ENCODE peak calls at places on chromosomes 16 and 17, in five cellular contexts. W, T, K, X and C are unnamed samples.
A peak's percentile ranks its signal among the peaks of the same experiment; 100 is the strongest.

GRCh38 chr17:50199651-50200446 is 1.6 kb downstream of the COL1A1 start:
- DNase-seq in W (peak; percentile 96), T (no peak), K (peak; percentile 64), X (peak; percentile 89), C (no peak)

GRCh38 chr16:76668207-76668725 is 391.1 kb downstream of the CNTNAP4 start:
- DNase-seq in W (peak; percentile 8), T (no peak), K (peak; percentile 25), X (no peak), C (no peak)

GRCh38 chr17:11388061-11388460 is 147.0 kb downstream of the SHISA6 start:
- DNase-seq in W (no peak), T (no peak), K (no peak), X (no peak), C (no peak)

GRCh38 chr17:8029121-8029520 is 9.7 kb upstream of the ALOX15B start:
- DNase-seq in W (no peak), T (no peak), K (no peak), X (no peak), C (no peak)

GRCh38 chr17:7579839-7580630 is 597 bp downstream of the CD68 start:
- DNase-seq in W (no peak), T (no peak), K (no peak), X (no peak), C (no peak)

GRCh38 chr17:7445011-7445927 is at the start of gene CHRNB1:
- DNase-seq in W (peak; percentile 90), T (no peak), K (peak; percentile 85), X (peak; percentile 94), C (peak; percentile 80)

GRCh38 chr17:67585077-67585602 is 132.6 kb upstream of the NOL11 start:
- DNase-seq in W (no peak), T (no peak), K (no peak), X (no peak), C (no peak)

GRCh38 chr17:82458130-82458884 is at the start of gene NARF:
- DNase-seq in W (peak; percentile 95), T (peak; percentile 87), K (peak; percentile 99), X (peak; percentile 100), C (peak; percentile 88)

GRCh38 chr17:49646391-49647255 is 31.3 kb downstream of the SPOP start:
- DNase-seq in W (no peak), T (peak; percentile 45), K (peak; percentile 23), X (no peak), C (no peak)

GRCh38 chr17:38465420-38466345 is 37.4 kb downstream of the ARHGAP23 start:
- DNase-seq in W (peak; percentile 20), T (no peak), K (no peak), X (peak; percentile 68), C (no peak)

GRCh38 chr16:15653227-15653626 is 3.2 kb downstream of the NDE1 start:
- DNase-seq in W (no peak), T (no peak), K (peak; percentile 58), X (no peak), C (no peak)

GRCh38 chr17:69406906-69407305 is 7.6 kb upstream of the MAP2K6 start:
- DNase-seq in W (no peak), T (no peak), K (no peak), X (no peak), C (no peak)

GRCh38 chr17:332558-333322 is 19.9 kb downstream of the RPH3AL start:
- DNase-seq in W (no peak), T (no peak), K (no peak), X (no peak), C (no peak)
- TF ChIP-seq EP300 in W (no peak), T (no peak), K (no peak), X (no peak), C (no peak)

GRCh38 chr17:47847341-47848197 is 3.4 kb downstream of the SP6 start:
- DNase-seq in W (no peak), T (no peak), K (no peak), X (peak; percentile 71), C (peak; percentile 91)
- TF ChIP-seq SIN3A in W (no peak), T (no peak), K (no peak), X (no peak), C (no peak)

GRCh38 chr17:15249487-15249886 is 15.6 kb downstream of the PMP22 start:
- DNase-seq in W (no peak), T (no peak), K (no peak), X (no peak), C (no peak)

GRCh38 chr17:15250459-15250858 is 14.7 kb downstream of the PMP22 start:
- DNase-seq in W (no peak), T (no peak), K (no peak), X (no peak), C (no peak)

GRCh38 chr17:15247891-15248529 is 17.1 kb downstream of the PMP22 start:
- DNase-seq in W (no peak), T (no peak), K (no peak), X (no peak), C (no peak)
- TF ChIP-seq EP300 in W (no peak), T (no peak), K (no peak), X (no peak), C (no peak)

DNA sequence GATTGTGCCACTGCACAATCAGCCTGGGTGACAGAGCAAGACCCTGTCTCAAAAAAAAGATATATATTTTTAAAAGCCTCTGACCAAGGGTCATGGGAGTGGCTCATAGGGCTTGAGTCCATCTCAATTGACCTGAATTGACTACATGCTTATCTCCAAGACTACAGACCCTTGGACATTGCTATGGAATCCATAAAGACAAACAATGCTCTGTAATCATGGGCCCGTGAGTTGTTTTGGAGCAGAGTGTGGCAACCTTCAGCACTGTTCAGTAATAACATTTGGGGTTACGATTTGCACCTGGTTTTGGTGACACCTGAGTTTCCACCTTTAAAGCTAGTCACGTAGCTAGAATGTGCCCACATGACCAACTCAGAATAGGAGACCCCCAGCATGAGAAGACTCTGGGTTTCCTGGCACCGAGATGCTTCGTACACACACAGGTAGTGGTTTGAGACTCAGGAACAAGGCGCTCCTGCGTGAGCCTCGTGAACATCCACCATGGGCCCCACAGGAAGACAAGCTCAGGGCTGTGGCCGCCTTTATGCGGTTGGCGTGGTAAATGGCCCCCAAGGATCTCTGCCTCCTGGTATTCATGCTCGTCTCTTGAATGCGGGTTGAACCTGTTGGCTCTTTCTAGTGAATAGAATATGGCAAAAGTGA is 66.6 kb upstream of the RPH3AL start:
- DNase-seq in W (no peak), T (no peak), K (peak; percentile 80), X (no peak), C (no peak)
- TF ChIP-seq SIN3A in W (no peak), T (no peak), K (no peak), X (no peak), C (no peak)

DNA sequence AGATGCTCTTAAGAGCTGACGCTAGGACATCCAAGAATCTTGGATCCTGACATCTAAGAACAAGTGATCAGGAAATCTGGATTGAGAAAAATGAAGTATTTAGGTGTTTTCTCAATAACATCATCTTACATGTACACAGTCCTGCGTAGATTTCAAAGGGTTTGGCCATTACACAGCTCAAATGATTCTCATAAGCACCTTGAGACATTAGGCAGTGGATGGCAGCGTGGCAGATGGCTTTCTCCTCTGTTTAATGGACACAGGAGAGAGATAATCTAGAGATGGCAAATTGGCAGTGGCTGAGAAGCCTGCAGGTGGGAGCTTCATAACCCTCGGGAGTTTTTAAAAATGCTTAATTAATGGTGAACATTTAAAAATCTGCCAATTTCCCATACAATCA is 137.6 kb downstream of the ZFHX3 start:
- DNase-seq in W (no peak), T (no peak), K (no peak), X (no peak), C (no peak)
- TF ChIP-seq EP300 in W (no peak), T (no peak), K (no peak), X (no peak), C (no peak)

GRCh38 chr16:19609359-19609758 is 53.9 kb downstream of the VPS35L start:
- DNase-seq in W (peak; percentile 26), T (no peak), K (no peak), X (no peak), C (no peak)

GRCh38 chr16:19607610-19608280 is 52.2 kb downstream of the VPS35L start:
- DNase-seq in W (no peak), T (no peak), K (no peak), X (no peak), C (no peak)

GRCh38 chr16:19601083-19601976 is 45.8 kb downstream of the VPS35L start:
- DNase-seq in W (peak; percentile 46), T (no peak), K (peak; percentile 47), X (peak; percentile 47), C (no peak)

GRCh38 chr16:19605701-19606100 is 50.2 kb downstream of the VPS35L start:
- DNase-seq in W (no peak), T (no peak), K (no peak), X (no peak), C (no peak)

DNA sequence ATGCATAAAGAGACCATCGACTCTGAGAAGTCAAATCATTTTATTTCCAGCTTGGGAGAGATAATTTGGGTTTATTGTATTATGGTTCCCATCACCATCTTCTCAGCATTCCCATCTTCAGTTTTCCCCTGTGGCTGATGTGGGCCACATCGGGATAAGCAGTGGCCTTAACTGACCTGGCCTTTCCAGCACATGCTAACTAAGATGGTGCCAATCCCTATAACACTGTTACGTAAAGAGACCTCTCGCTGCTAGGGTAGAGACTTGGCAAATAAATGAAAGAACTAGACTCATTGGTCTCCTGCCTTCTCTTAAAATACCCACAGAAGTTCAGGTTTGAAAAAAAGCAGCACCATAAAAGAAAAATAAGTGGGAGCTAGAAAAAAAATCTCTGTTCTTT is 49.4 kb downstream of the VPS35L start:
- DNase-seq in W (no peak), T (no peak), K (no peak), X (no peak), C (no peak)
- TF ChIP-seq SIN3A in W (no peak), T (no peak), K (no peak), X (no peak), C (no peak)

GRCh38 chr16:54070944-54071343 is 215.6 kb downstream of the IRX3 start:
- DNase-seq in W (no peak), T (peak; percentile 3), K (no peak), X (no peak), C (no peak)

GRCh38 chr16:54073356-54073755 is 213.2 kb downstream of the IRX3 start:
- DNase-seq in W (no peak), T (no peak), K (no peak), X (no peak), C (no peak)

GRCh38 chr16:54071516-54071915 is 215.1 kb downstream of the IRX3 start:
- DNase-seq in W (no peak), T (no peak), K (no peak), X (no peak), C (no peak)

GRCh38 chr16:54069601-54070239 is 216.9 kb downstream of the IRX3 start:
- DNase-seq in W (no peak), T (no peak), K (no peak), X (peak; percentile 24), C (no peak)

DNA sequence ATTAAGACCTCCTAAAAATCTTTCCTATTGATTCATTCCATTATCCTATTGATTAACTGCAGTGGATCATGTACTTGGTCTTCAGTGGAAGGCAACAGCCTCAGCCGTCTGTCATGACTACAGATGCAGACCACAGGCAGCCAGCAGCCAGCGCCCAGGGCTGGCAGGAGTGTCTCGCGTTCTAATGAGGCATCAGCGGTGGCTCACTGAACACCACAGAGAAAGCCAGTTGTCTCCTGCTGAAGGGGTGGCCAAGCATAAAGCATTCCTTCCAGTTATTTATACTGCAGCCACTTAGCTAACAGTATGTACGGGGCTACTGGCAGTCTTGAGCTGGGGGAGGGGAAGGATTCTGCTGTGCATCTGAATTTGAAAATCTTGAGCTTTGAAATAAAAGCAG is 214.3 kb downstream of the IRX3 start:
- DNase-seq in W (no peak), T (no peak), K (no peak), X (no peak), C (peak; percentile 1)
- TF ChIP-seq EP300 in W (no peak), T (no peak), K (no peak), X (no peak), C (no peak)

GRCh38 chr17:72176516-72176851 is 55.7 kb downstream of the SOX9 start:
- DNase-seq in W (no peak), T (no peak), K (no peak), X (no peak), C (no peak)
- TF ChIP-seq SIN3A in W (no peak), T (no peak), K (no peak), X (no peak), C (no peak)

GRCh38 chr16:48076455-48077012 is 79.3 kb downstream of the ABCC12 start:
- DNase-seq in W (no peak), T (no peak), K (peak; percentile 93), X (no peak), C (no peak)
- TF ChIP-seq EP300 in W (no peak), T (no peak), K (peak; percentile 48), X (no peak), C (no peak)